ENCODE peak calls at places on chromosomes 3 and 15, in seven cellular contexts. One of them, this sample, is unnamed.

GRCh38 chr3:132972333-132972732 is 65.9 kb upstream of the TMEM108 start:
- DNase-seq in heart right ventricle: no peak
- DNase-seq in colonic mucosa: no peak
- DNase-seq in heart left ventricle: no peak
- DNase-seq in neural progenitor cell: no peak
- DNase-seq in lower lobe of right lung: no peak
- DNase-seq in sigmoid colon: no peak
- DNase-seq in this sample: no peak

GRCh38 chr3:71389911-71390573 is 193.5 kb downstream of the FOXP1 start:
- DNase-seq in lower lobe of right lung: peak; percentile 66
- DNase-seq in colonic mucosa: peak; percentile 75
- DNase-seq in neural progenitor cell: peak; percentile 17
- DNase-seq in heart right ventricle: peak; percentile 28
- DNase-seq in sigmoid colon: peak; percentile 76
- DNase-seq in heart left ventricle: peak; percentile 54
- DNase-seq in this sample: peak; percentile 74

GRCh38 chr15:38536201-38536676 is 28.4 kb downstream of the RASGRP1 start:
- DNase-seq in heart left ventricle: peak; percentile 72
- DNase-seq in neural progenitor cell: no peak
- DNase-seq in colonic mucosa: no peak
- DNase-seq in heart right ventricle: peak; percentile 36
- DNase-seq in sigmoid colon: peak; percentile 67
- DNase-seq in lower lobe of right lung: no peak
- DNase-seq in this sample: peak; percentile 80

GRCh38 chr3:9951962-9952805 is at the start of gene PRRT3:
- DNase-seq in sigmoid colon: no peak
- DNase-seq in neural progenitor cell: peak; percentile 84
- DNase-seq in heart right ventricle: no peak
- DNase-seq in lower lobe of right lung: peak; percentile 63
- DNase-seq in heart left ventricle: no peak
- DNase-seq in colonic mucosa: no peak
- DNase-seq in this sample: peak; percentile 42

GRCh38 chr3:16177962-16178627 is 3.6 kb downstream of the GALNT15 start:
- DNase-seq in sigmoid colon: peak; percentile 91
- DNase-seq in heart left ventricle: peak; percentile 84
- DNase-seq in colonic mucosa: peak; percentile 77
- DNase-seq in heart right ventricle: peak; percentile 86
- DNase-seq in neural progenitor cell: peak; percentile 89
- DNase-seq in lower lobe of right lung: peak; percentile 83
- DNase-seq in this sample: peak; percentile 86

GRCh38 chr3:62149962-62150361 is 223.4 kb downstream of the FEZF2 start:
- DNase-seq in sigmoid colon: no peak
- DNase-seq in heart left ventricle: peak; percentile 66
- DNase-seq in neural progenitor cell: no peak
- DNase-seq in heart right ventricle: no peak
- DNase-seq in colonic mucosa: no peak
- DNase-seq in lower lobe of right lung: no peak
- DNase-seq in this sample: no peak

GRCh38 chr3:38314767-38315487 is 31.7 kb upstream of the XYLB start:
- DNase-seq in lower lobe of right lung: no peak
- DNase-seq in sigmoid colon: no peak
- DNase-seq in heart right ventricle: no peak
- DNase-seq in neural progenitor cell: peak; percentile 20
- DNase-seq in heart left ventricle: no peak
- DNase-seq in colonic mucosa: no peak
- DNase-seq in this sample: no peak

GRCh38 chr3:78765671-78766485 is 1001.9 kb downstream of the ROBO1 start:
- DNase-seq in sigmoid colon: no peak
- DNase-seq in lower lobe of right lung: no peak
- DNase-seq in neural progenitor cell: no peak
- DNase-seq in heart left ventricle: no peak
- DNase-seq in heart right ventricle: no peak
- DNase-seq in colonic mucosa: no peak
- DNase-seq in this sample: no peak

GRCh38 chr15:76196286-76196948 is 114.9 kb downstream of the ETFA start:
- DNase-seq in sigmoid colon: peak; percentile 95
- DNase-seq in lower lobe of right lung: peak; percentile 46
- DNase-seq in colonic mucosa: peak; percentile 74
- DNase-seq in neural progenitor cell: no peak
- DNase-seq in heart right ventricle: peak; percentile 54
- DNase-seq in heart left ventricle: peak; percentile 63
- DNase-seq in this sample: peak; percentile 82

GRCh38 chr3:106317141-106318055 is 448.6 kb upstream of the CBLB start:
- DNase-seq in heart right ventricle: no peak
- DNase-seq in neural progenitor cell: no peak
- DNase-seq in heart left ventricle: no peak
- DNase-seq in colonic mucosa: no peak
- DNase-seq in sigmoid colon: no peak
- DNase-seq in lower lobe of right lung: no peak
- DNase-seq in this sample: no peak

GRCh38 chr15:101380146-101380545 is 85.1 kb upstream of the SNRPA1 start:
- DNase-seq in heart right ventricle: no peak
- DNase-seq in neural progenitor cell: no peak
- DNase-seq in lower lobe of right lung: no peak
- DNase-seq in heart left ventricle: no peak
- DNase-seq in sigmoid colon: no peak
- DNase-seq in colonic mucosa: no peak
- DNase-seq in this sample: no peak

GRCh38 chr3:3196148-3196861 is 16.8 kb upstream of the CRBN start:
- DNase-seq in heart right ventricle: no peak
- DNase-seq in colonic mucosa: no peak
- DNase-seq in sigmoid colon: no peak
- DNase-seq in lower lobe of right lung: no peak
- DNase-seq in neural progenitor cell: peak; percentile 48
- DNase-seq in heart left ventricle: no peak
- DNase-seq in this sample: no peak

GRCh38 chr3:47283193-47283537 is 421 bp downstream of the KLHL18 start:
- DNase-seq in lower lobe of right lung: peak; percentile 50
- DNase-seq in heart right ventricle: no peak
- DNase-seq in sigmoid colon: peak; percentile 64
- DNase-seq in neural progenitor cell: no peak
- DNase-seq in colonic mucosa: peak; percentile 39
- DNase-seq in heart left ventricle: no peak
- DNase-seq in this sample: no peak

GRCh38 chr15:27707216-27707710 is 391.9 kb downstream of the OCA2 start:
- DNase-seq in heart right ventricle: no peak
- DNase-seq in sigmoid colon: no peak
- DNase-seq in lower lobe of right lung: no peak
- DNase-seq in heart left ventricle: no peak
- DNase-seq in neural progenitor cell: no peak
- DNase-seq in colonic mucosa: no peak
- DNase-seq in this sample: no peak

GRCh38 chr3:106913111-106913698 is 464.0 kb upstream of the CCDC54 start:
- DNase-seq in neural progenitor cell: peak; percentile 33
- DNase-seq in colonic mucosa: no peak
- DNase-seq in heart right ventricle: no peak
- DNase-seq in sigmoid colon: no peak
- DNase-seq in lower lobe of right lung: no peak
- DNase-seq in heart left ventricle: no peak
- DNase-seq in this sample: no peak

GRCh38 chr15:44710236-44711088 is 661 bp downstream of the PATL2 start:
- DNase-seq in heart left ventricle: peak; percentile 42
- DNase-seq in neural progenitor cell: no peak
- DNase-seq in sigmoid colon: peak; percentile 70
- DNase-seq in colonic mucosa: peak; percentile 59
- DNase-seq in heart right ventricle: no peak
- DNase-seq in lower lobe of right lung: peak; percentile 75
- DNase-seq in this sample: no peak

GRCh38 chr15:65829150-65829764 is 37.2 kb upstream of the DENND4A start:
- DNase-seq in heart right ventricle: no peak
- DNase-seq in lower lobe of right lung: no peak
- DNase-seq in colonic mucosa: no peak
- DNase-seq in sigmoid colon: no peak
- DNase-seq in heart left ventricle: no peak
- DNase-seq in neural progenitor cell: peak; percentile 16
- DNase-seq in this sample: no peak

GRCh38 chr3:163622384-163622783 is 1455.9 kb downstream of the SI start:
- DNase-seq in neural progenitor cell: peak; percentile 81
- DNase-seq in sigmoid colon: no peak
- DNase-seq in lower lobe of right lung: no peak
- DNase-seq in heart right ventricle: no peak
- DNase-seq in colonic mucosa: no peak
- DNase-seq in heart left ventricle: no peak
- DNase-seq in this sample: no peak

GRCh38 chr3:150699068-150699635 is 4.6 kb downstream of the ERICH6 start:
- DNase-seq in sigmoid colon: no peak
- DNase-seq in heart right ventricle: no peak
- DNase-seq in lower lobe of right lung: no peak
- DNase-seq in colonic mucosa: no peak
- DNase-seq in heart left ventricle: no peak
- DNase-seq in neural progenitor cell: no peak
- DNase-seq in this sample: peak; percentile 62

GRCh38 chr15:57554821-57555185 is 36.9 kb upstream of the MYZAP start:
- DNase-seq in heart right ventricle: no peak
- DNase-seq in neural progenitor cell: no peak
- DNase-seq in sigmoid colon: no peak
- DNase-seq in colonic mucosa: no peak
- DNase-seq in lower lobe of right lung: no peak
- DNase-seq in heart left ventricle: no peak
- DNase-seq in this sample: no peak

GRCh38 chr3:11774296-11774877 is 72.3 kb downstream of the TAMM41 start:
- DNase-seq in sigmoid colon: peak; percentile 68
- DNase-seq in lower lobe of right lung: no peak
- DNase-seq in heart right ventricle: no peak
- DNase-seq in heart left ventricle: no peak
- DNase-seq in neural progenitor cell: peak; percentile 79
- DNase-seq in colonic mucosa: peak; percentile 49
- DNase-seq in this sample: no peak

GRCh38 chr15:27527490-27528067 is 556.6 kb downstream of the GABRG3 start:
- DNase-seq in heart right ventricle: no peak
- DNase-seq in colonic mucosa: no peak
- DNase-seq in neural progenitor cell: peak; percentile 19
- DNase-seq in heart left ventricle: no peak
- DNase-seq in sigmoid colon: no peak
- DNase-seq in lower lobe of right lung: no peak
- DNase-seq in this sample: no peak

DNA sequence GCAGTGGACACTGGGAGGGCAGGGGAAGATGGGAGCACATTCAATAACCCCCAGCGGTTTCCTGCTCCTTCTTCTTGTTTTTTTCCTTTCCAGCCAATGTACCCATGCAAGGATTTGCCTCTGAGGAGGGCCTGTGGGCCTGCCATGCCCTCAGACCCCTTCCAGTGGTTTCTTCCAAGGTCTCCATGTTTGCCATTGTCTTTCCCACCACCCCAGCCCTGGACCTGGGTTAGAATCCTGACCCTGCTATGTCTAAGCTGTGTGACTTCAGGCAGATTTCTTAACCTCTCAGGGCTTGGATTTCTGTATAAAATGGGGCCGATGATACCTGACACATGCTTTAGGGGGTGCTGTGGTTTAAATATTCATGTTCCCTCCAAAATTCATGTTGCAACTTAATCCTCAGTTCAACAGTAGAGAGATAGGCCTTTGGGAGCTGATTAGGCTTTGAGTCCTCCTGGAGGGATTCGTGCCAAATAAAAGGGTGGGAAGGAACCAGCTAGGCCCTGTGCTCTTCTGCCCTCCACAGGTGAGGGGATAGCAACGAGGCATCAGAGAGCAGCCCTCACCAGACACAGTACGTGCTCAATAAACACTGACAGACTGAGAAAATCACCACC is 46.3 kb upstream of the FLNB start:
- DNase-seq in neural progenitor cell: no peak
- DNase-seq in heart left ventricle: no peak
- DNase-seq in lower lobe of right lung: no peak
- DNase-seq in heart right ventricle: no peak
- DNase-seq in colonic mucosa: no peak
- DNase-seq in sigmoid colon: no peak
- DNase-seq in this sample: no peak
- H3K27ac ChIP-seq in neural progenitor cell: no peak overlapping the region
- H3K27ac ChIP-seq in heart left ventricle: no peak overlapping the region
- H3K27ac ChIP-seq in lower lobe of right lung: no peak overlapping the region
- H3K27ac ChIP-seq in heart right ventricle: no peak overlapping the region
- H3K27ac ChIP-seq in colonic mucosa: peak overlapping the region; percentile 75
- H3K27ac ChIP-seq in sigmoid colon: peak overlapping the region; percentile 98
- H3K27ac ChIP-seq in this sample: no peak overlapping the region

GRCh38 chr3:57164217-57164605 is 942 bp downstream of the IL17RD start:
- DNase-seq in heart left ventricle: peak; percentile 76
- DNase-seq in sigmoid colon: no peak
- DNase-seq in colonic mucosa: peak; percentile 31
- DNase-seq in neural progenitor cell: no peak
- DNase-seq in lower lobe of right lung: peak; percentile 48
- DNase-seq in heart right ventricle: peak; percentile 62
- DNase-seq in this sample: peak; percentile 80
- H3K4me3 ChIP-seq in heart left ventricle: peak overlapping the region; percentile 90
- H3K4me3 ChIP-seq in sigmoid colon: peak overlapping the region; percentile 83
- H3K4me3 ChIP-seq in colonic mucosa: peak overlapping the region; percentile 80
- H3K4me3 ChIP-seq in neural progenitor cell: peak overlapping the region; percentile 72
- H3K4me3 ChIP-seq in lower lobe of right lung: peak overlapping the region; percentile 71
- H3K4me3 ChIP-seq in heart right ventricle: peak overlapping the region; percentile 94
- H3K4me3 ChIP-seq in this sample: peak overlapping the region; percentile 83

DNA sequence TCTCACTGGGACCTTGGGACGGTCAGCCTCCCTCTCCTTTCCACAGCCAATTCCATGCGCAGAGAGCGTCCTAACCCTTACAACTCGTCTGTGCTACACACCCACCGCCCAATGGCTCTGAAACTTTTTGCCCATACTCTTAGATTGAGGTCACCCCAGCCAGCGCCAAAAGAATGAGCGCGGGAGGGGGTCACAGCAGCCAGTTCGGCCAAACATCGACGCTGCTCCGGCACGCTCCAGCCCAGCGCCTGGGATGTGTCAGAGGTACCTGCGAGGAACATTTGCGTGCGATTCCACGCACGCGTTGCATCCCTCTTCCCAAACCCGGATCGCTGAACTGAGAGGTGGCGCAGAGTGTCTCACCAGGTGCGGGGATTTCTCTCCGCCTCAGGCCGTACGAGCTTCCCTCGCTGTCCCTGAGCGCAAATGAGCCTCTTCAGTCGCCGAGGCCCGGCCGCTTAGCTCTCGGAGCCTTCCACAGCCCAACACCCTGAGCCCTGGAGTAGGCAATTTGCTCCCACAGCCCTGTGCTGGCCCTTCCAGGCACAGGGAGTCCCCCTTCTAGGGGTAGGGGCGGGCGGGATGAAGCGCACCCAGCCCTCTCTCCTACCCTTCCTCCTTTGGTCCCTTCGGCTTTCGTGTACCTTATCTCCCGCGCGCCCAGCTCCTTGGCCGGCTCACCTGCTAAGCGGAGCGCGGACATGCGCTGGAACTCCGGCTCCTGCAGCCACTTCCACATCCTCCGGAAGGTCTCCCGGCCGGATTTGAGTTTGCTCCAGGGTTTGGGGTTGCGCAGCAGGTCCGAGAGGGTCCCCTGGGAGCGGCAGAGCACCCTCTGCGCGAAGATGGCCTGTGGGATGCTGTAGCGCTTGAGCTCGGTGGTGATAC is 1.8 kb downstream of the ONECUT1 start:
- DNase-seq in heart left ventricle: no peak
- DNase-seq in heart right ventricle: no peak
- DNase-seq in sigmoid colon: no peak
- DNase-seq in neural progenitor cell: peak; percentile 31
- DNase-seq in lower lobe of right lung: peak; percentile 37
- DNase-seq in colonic mucosa: no peak
- DNase-seq in this sample: no peak
- H3K9me3 ChIP-seq in heart left ventricle: no peaks in the 10 kb centered on the region
- H3K9me3 ChIP-seq in heart right ventricle: no peaks in the 10 kb centered on the region
- H3K9me3 ChIP-seq in sigmoid colon: no peaks in the 10 kb centered on the region
- H3K9me3 ChIP-seq in neural progenitor cell: no peaks in the 10 kb centered on the region
- H3K9me3 ChIP-seq in lower lobe of right lung: no peaks in the 10 kb centered on the region
- H3K9me3 ChIP-seq in colonic mucosa: no peaks in the 10 kb centered on the region
- H3K9me3 ChIP-seq in this sample: no peaks in the 10 kb centered on the region

DNA sequence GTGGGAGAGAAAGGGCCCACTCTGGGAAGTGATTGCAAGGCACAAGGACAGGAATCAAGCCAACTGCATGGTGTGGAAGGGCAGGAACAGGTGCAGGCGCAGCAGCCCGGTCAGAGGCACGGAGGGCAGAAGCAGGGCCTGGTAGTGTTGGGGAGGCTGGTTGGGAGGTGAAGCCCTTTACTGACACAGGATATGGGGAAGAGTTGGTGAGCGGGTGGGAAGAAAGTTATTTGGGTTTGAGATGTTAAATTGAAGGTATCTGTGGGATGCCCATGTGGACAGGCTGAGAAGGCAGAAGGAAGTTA is 83.6 kb upstream of the ABHD2 start:
- DNase-seq in neural progenitor cell: no peak
- DNase-seq in heart right ventricle: no peak
- DNase-seq in colonic mucosa: no peak
- DNase-seq in heart left ventricle: no peak
- DNase-seq in lower lobe of right lung: no peak
- DNase-seq in sigmoid colon: no peak
- DNase-seq in this sample: no peak
- H3K27ac ChIP-seq in neural progenitor cell: no peak overlapping the region
- H3K27ac ChIP-seq in heart right ventricle: no peak overlapping the region
- H3K27ac ChIP-seq in colonic mucosa: no peak overlapping the region
- H3K27ac ChIP-seq in heart left ventricle: no peak overlapping the region
- H3K27ac ChIP-seq in lower lobe of right lung: no peak overlapping the region
- H3K27ac ChIP-seq in sigmoid colon: no peak overlapping the region
- H3K27ac ChIP-seq in this sample: no peak overlapping the region